ENCODE peak calls at places on chromosomes 7 and 10, in ten cellular contexts. D, L, H, X, S, Z, R, Y, V and O are unnamed samples.

GRCh38 chr7:3027455-3027854 is 16.2 kb downstream of the CARD11 start:
- DNase-seq in D (no peak), L (no peak), H (no peak), X (no peak), S (no peak), Z (no peak), R (no peak), Y (no peak), V (no peak), O (no peak)

GRCh38 chr10:76149602-76150138 is 718.2 kb downstream of the LRMDA start:
- DNase-seq in D (no peak), L (no peak), H (no peak), X (no peak), S (no peak), Z (no peak), R (no peak), Y (no peak), V (no peak), O (no peak)

GRCh38 chr10:125049216-125049903 is 107.4 kb downstream of the ZRANB1 start:
- DNase-seq in D (no peak), L (no peak), H (no peak), X (no peak), S (no peak), Z (no peak), R (no peak), Y (no peak), V (no peak), O (no peak)

GRCh38 chr7:116525298-116525912 is 569 bp downstream of the CAV1 start:
- DNase-seq in D (no peak), L (no peak), H (no peak), X (peak), S (peak), Z (peak), R (peak), Y (peak), V (peak), O (no peak)

GRCh38 chr7:114889646-114890285 is 32.1 kb upstream of the MDFIC start:
- DNase-seq in D (peak), L (peak), H (peak), X (peak), S (no peak), Z (peak), R (no peak), Y (no peak), V (no peak), O (peak)

GRCh38 chr10:105806-106205 is 29.4 kb upstream of the ZMYND11 start:
- DNase-seq in D (no peak), L (no peak), H (no peak), X (no peak), S (no peak), Z (no peak), R (no peak), Y (no peak), V (no peak), O (no peak)

GRCh38 chr10:48774416-48775205 is 89.9 kb downstream of the WDFY4 start:
- DNase-seq in D (no peak), L (no peak), H (no peak), X (no peak), S (no peak), Z (no peak), R (no peak), Y (no peak), V (no peak), O (no peak)

GRCh38 chr10:78892383-78893191 is 176.2 kb upstream of the ZMIZ1 start:
- DNase-seq in D (no peak), L (no peak), H (no peak), X (no peak), S (no peak), Z (peak), R (no peak), Y (no peak), V (no peak), O (no peak)

GRCh38 chr7:101108330-101108857 is 18.5 kb upstream of the SERPINE1 start:
- DNase-seq in D (no peak), L (no peak), H (no peak), X (no peak), S (no peak), Z (peak), R (no peak), Y (peak), V (no peak), O (no peak)

GRCh38 chr10:58674260-58674659 is 161.6 kb downstream of the BICC1 start:
- DNase-seq in D (no peak), L (peak), H (no peak), X (no peak), S (no peak), Z (no peak), R (no peak), Y (no peak), V (no peak), O (no peak)

GRCh38 chr7:107953265-107953923 is 49.6 kb downstream of the LAMB1 start:
- DNase-seq in D (no peak), L (no peak), H (no peak), X (no peak), S (no peak), Z (no peak), R (no peak), Y (no peak), V (no peak), O (no peak)

GRCh38 chr10:18190840-18191239 is 50.6 kb downstream of the CACNB2 start:
- DNase-seq in D (no peak), L (no peak), H (no peak), X (no peak), S (no peak), Z (no peak), R (no peak), Y (no peak), V (peak), O (no peak)

GRCh38 chr7:147639037-147639436 is 951.5 kb upstream of the C7orf33 start:
- DNase-seq in D (no peak), L (no peak), H (no peak), X (no peak), S (no peak), Z (no peak), R (no peak), Y (no peak), V (no peak), O (no peak)

GRCh38 chr10:24737001-24737400 is 13.3 kb upstream of the ARHGAP21 start:
- DNase-seq in D (no peak), L (no peak), H (no peak), X (no peak), S (no peak), Z (no peak), R (no peak), Y (no peak), V (no peak), O (no peak)

GRCh38 chr7:107697246-107698044 is 36.8 kb downstream of the SLC26A4 start:
- DNase-seq in D (no peak), L (no peak), H (no peak), X (no peak), S (no peak), Z (no peak), R (no peak), Y (no peak), V (no peak), O (no peak)

GRCh38 chr7:48708635-48709034 is 215.7 kb upstream of the CDC14C start:
- DNase-seq in D (no peak), L (peak), H (no peak), X (no peak), S (no peak), Z (no peak), R (no peak), Y (no peak), V (no peak), O (no peak)

GRCh38 chr10:66680886-66681285 is 244.9 kb upstream of the LRRTM3 start:
- DNase-seq in D (peak), L (no peak), H (no peak), X (no peak), S (no peak), Z (no peak), R (no peak), Y (no peak), V (no peak), O (no peak)

GRCh38 chr7:129162732-129163131 is 18.2 kb downstream of the TSPAN33 start:
- DNase-seq in D (no peak), L (no peak), H (no peak), X (no peak), S (no peak), Z (no peak), R (no peak), Y (no peak), V (no peak), O (no peak)

GRCh38 chr10:74282151-74282852 is 131.3 kb downstream of the ADK start:
- DNase-seq in D (peak), L (peak), H (no peak), X (no peak), S (no peak), Z (peak), R (no peak), Y (no peak), V (no peak), O (peak)

GRCh38 chr10:98041352-98042043 is 11.1 kb upstream of the CRTAC1 start:
- DNase-seq in D (peak), L (peak), H (peak), X (peak), S (peak), Z (peak), R (peak), Y (peak), V (peak), O (peak)

GRCh38 chr10:78543749-78544446 is 510.2 kb downstream of the RPS24 start:
- DNase-seq in D (peak), L (peak), H (no peak), X (peak), S (no peak), Z (peak), R (peak), Y (peak), V (peak), O (peak)

GRCh38 chr10:71840177-71840711 is 10.8 kb downstream of the PSAP start:
- DNase-seq in D (peak), L (peak), H (peak), X (peak), S (no peak), Z (peak), R (no peak), Y (peak), V (peak), O (peak)

GRCh38 chr10:69051303-69051702 is 36.6 kb upstream of the SRGN start:
- DNase-seq in D (peak), L (peak), H (no peak), X (no peak), S (no peak), Z (peak), R (peak), Y (no peak), V (no peak), O (no peak)

GRCh38 chr10:103861501-103861900 is 6.1 kb upstream of the SH3PXD2A start:
- DNase-seq in D (peak), L (peak), H (no peak), X (no peak), S (no peak), Z (no peak), R (no peak), Y (no peak), V (no peak), O (no peak)

GRCh38 chr10:99983280-99983988 is 26.3 kb downstream of the DNMBP start:
- DNase-seq in D (peak), L (peak), H (no peak), X (peak), S (no peak), Z (peak), R (no peak), Y (peak), V (no peak), O (no peak)

GRCh38 chr10:71966046-71967004 is 2.1 kb downstream of the CHST3 start:
- DNase-seq in D (peak), L (no peak), H (no peak), X (no peak), S (no peak), Z (peak), R (no peak), Y (no peak), V (no peak), O (no peak)

GRCh38 chr7:20403356-20403755 is 72.7 kb downstream of the ITGB8 start:
- DNase-seq in D (no peak), L (no peak), H (no peak), X (no peak), S (no peak), Z (peak), R (no peak), Y (peak), V (peak), O (no peak)

GRCh38 chr7:99244942-99245341 is 27.7 kb upstream of the MYH16 start:
- DNase-seq in D (peak), L (peak), H (no peak), X (no peak), S (no peak), Z (no peak), R (no peak), Y (no peak), V (no peak), O (no peak)

GRCh38 chr10:43904301-43904700 is 255.6 kb upstream of the ZNF32 start:
- DNase-seq in D (no peak), L (no peak), H (no peak), X (no peak), S (no peak), Z (no peak), R (no peak), Y (no peak), V (no peak), O (no peak)

GRCh38 chr10:47152861-47153349 is 147.1 kb upstream of the GDF10 start:
- DNase-seq in D (no peak), L (no peak), H (no peak), X (no peak), S (no peak), Z (peak), R (no peak), Y (no peak), V (no peak), O (no peak)

GRCh38 chr10:1156921-1157614 is 100.9 kb downstream of the WDR37 start:
- DNase-seq in D (no peak), L (no peak), H (no peak), X (no peak), S (no peak), Z (no peak), R (no peak), Y (no peak), V (no peak), O (no peak)

GRCh38 chr7:99782012-99782953 is 1.7 kb downstream of the CYP3A4 start:
- DNase-seq in D (no peak), L (no peak), H (no peak), X (no peak), S (no peak), Z (no peak), R (no peak), Y (no peak), V (no peak), O (no peak)

GRCh38 chr10:9331583-9332008 is 1277.1 kb downstream of the GATA3 start:
- DNase-seq in D (peak), L (peak), H (no peak), X (peak), S (no peak), Z (peak), R (no peak), Y (no peak), V (no peak), O (peak)

GRCh38 chr7:5428470-5429252 is 5.0 kb upstream of the TNRC18 start:
- DNase-seq in D (peak), L (peak), H (no peak), X (peak), S (no peak), Z (peak), R (peak), Y (peak), V (peak), O (peak)

GRCh38 chr7:50667338-50667737 is 102.1 kb upstream of the DDC start:
- DNase-seq in D (no peak), L (peak), H (no peak), X (no peak), S (no peak), Z (peak), R (no peak), Y (peak), V (peak), O (no peak)
- H3K4me3 ChIP-seq in D (no peak), L (no peak), H (no peak), X (no peak), S (no peak), Z (no peak), R (no peak), Y (no peak), V (no peak), O (no peak)

GRCh38 chr7:47080816-47081215 is 501.1 kb downstream of the TNS3 start:
- DNase-seq in D (peak), L (no peak), H (no peak), X (no peak), S (no peak), Z (no peak), R (no peak), Y (no peak), V (no peak), O (no peak)

GRCh38 chr7:47085491-47086275 is 496.2 kb downstream of the TNS3 start:
- DNase-seq in D (no peak), L (peak), H (no peak), X (no peak), S (no peak), Z (no peak), R (no peak), Y (no peak), V (no peak), O (no peak)

GRCh38 chr7:47087866-47088265 is 494.0 kb downstream of the TNS3 start:
- DNase-seq in D (peak), L (peak), H (peak), X (no peak), S (no peak), Z (no peak), R (no peak), Y (no peak), V (no peak), O (no peak)

GRCh38 chr7:47088329-47089067 is 493.4 kb downstream of the TNS3 start:
- DNase-seq in D (peak), L (peak), H (no peak), X (peak), S (peak), Z (peak), R (peak), Y (peak), V (peak), O (no peak)

GRCh38 chr7:47083476-47084250 is 498.2 kb downstream of the TNS3 start:
- DNase-seq in D (no peak), L (no peak), H (no peak), X (no peak), S (no peak), Z (no peak), R (no peak), Y (no peak), V (no peak), O (no peak)
- H3K4me3 ChIP-seq in D (no peak), L (no peak), H (no peak), X (no peak), S (no peak), Z (no peak), R (no peak), Y (no peak), V (no peak), O (no peak)

DNA sequence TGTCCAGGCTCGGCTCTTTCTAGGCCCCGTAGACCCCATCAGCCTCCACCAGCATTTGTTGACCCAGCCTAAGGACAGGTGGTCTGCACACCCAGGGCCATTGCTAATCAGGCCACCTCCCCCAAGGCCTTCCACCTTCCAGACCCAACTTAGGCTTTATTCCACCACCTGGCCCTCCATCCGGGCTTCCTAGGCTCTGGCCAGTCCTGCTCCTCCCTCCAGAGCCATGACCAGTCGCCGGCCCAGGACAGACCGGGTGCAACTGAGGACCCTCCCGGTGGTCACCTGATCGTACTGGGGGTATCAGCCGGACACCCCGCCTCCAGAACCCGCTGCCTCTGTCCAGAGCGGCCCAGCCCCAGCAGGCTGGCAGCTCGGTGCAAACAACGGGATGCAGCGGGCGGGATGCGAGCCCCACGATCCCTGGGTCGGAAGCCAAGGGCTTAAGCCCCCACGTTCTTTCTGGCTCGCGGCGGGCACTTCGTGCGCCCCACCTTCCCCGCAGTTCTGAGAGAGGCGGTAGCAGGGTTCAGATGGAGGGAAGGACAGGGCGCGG is 545 bp downstream of the NACAD start:
- DNase-seq in D (no peak), L (no peak), H (no peak), X (no peak), S (no peak), Z (no peak), R (peak), Y (no peak), V (no peak), O (no peak)
- H3K4me3 ChIP-seq in D (peak), L (peak), H (peak), X (peak), S (peak), Z (peak), R (peak), Y (peak), V (no peak), O (peak)

DNA sequence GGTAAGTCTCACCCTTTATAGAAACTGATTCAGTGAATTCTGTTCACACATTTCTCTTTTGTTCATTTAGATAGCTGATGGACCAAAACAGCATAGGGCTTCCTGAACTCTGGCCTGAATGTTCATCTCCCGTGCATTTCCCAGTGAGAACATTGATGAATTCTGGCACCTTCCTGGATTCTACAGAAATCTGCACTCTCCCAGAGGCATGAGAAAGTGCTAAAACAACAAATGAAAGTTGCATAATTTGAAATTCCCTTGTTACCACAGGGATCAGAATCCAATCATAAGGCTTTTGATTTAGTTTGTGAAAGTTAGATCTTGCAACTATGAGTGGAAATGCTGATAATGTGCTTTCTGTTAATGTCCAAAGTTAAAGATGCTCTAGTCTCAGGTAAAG is 29.7 kb upstream of the SCIN start:
- DNase-seq in D (no peak), L (no peak), H (no peak), X (no peak), S (no peak), Z (no peak), R (no peak), Y (no peak), V (no peak), O (no peak)
- H3K4me3 ChIP-seq in D (no peak), L (no peak), H (no peak), X (no peak), S (no peak), Z (no peak), R (no peak), Y (no peak), V (no peak), O (no peak)

GRCh38 chr10:5547684-5547933 is 22.8 kb downstream of the CALML3 start:
- DNase-seq in D (no peak), L (peak), H (no peak), X (no peak), S (no peak), Z (no peak), R (no peak), Y (no peak), V (no peak), O (no peak)

GRCh38 chr10:5545778-5546710 is 21.3 kb downstream of the CALML3 start:
- DNase-seq in D (peak), L (peak), H (no peak), X (peak), S (no peak), Z (peak), R (peak), Y (peak), V (no peak), O (no peak)

GRCh38 chr10:5547934-5548660 is 23.3 kb downstream of the CALML3 start:
- DNase-seq in D (no peak), L (peak), H (no peak), X (peak), S (no peak), Z (peak), R (peak), Y (peak), V (no peak), O (no peak)

GRCh38 chr10:5545426-5545777 is 20.6 kb downstream of the CALML3 start:
- DNase-seq in D (no peak), L (no peak), H (no peak), X (no peak), S (no peak), Z (no peak), R (no peak), Y (no peak), V (no peak), O (no peak)

GRCh38 chr10:5546891-5547683 is 22.3 kb downstream of the CALML3 start:
- DNase-seq in D (peak), L (peak), H (no peak), X (peak), S (no peak), Z (no peak), R (peak), Y (peak), V (peak), O (no peak)
- H3K4me3 ChIP-seq in D (no peak), L (no peak), H (no peak), X (no peak), S (no peak), Z (no peak), R (peak), Y (no peak), V (no peak), O (no peak)

GRCh38 chr7:134891262-134892001 is 94.9 kb upstream of the AGBL3 start:
- DNase-seq in D (peak), L (peak), H (peak), X (peak), S (no peak), Z (peak), R (peak), Y (peak), V (peak), O (no peak)

GRCh38 chr7:134893920-134894319 is 92.4 kb upstream of the AGBL3 start:
- DNase-seq in D (no peak), L (no peak), H (no peak), X (no peak), S (no peak), Z (no peak), R (no peak), Y (no peak), V (no peak), O (no peak)

GRCh38 chr7:134892002-134892693 is 94.2 kb upstream of the AGBL3 start:
- DNase-seq in D (peak), L (peak), H (no peak), X (no peak), S (no peak), Z (peak), R (no peak), Y (no peak), V (no peak), O (no peak)

GRCh38 chr7:134894928-134895327 is 91.4 kb upstream of the AGBL3 start:
- DNase-seq in D (no peak), L (no peak), H (no peak), X (no peak), S (no peak), Z (no peak), R (no peak), Y (no peak), V (no peak), O (no peak)

GRCh38 chr7:134892963-134893362 is 93.3 kb upstream of the AGBL3 start:
- DNase-seq in D (no peak), L (no peak), H (no peak), X (no peak), S (no peak), Z (no peak), R (no peak), Y (no peak), V (no peak), O (no peak)
- H3K4me3 ChIP-seq in D (peak), L (peak), H (peak), X (peak), S (peak), Z (no peak), R (peak), Y (peak), V (no peak), O (no peak)